ENCODE peak calls at places on chromosomes 4 and X, in four cellular contexts. One of them, this sample, is unnamed.

GRCh38 chr4:40333921-40334352 is 1.2 kb upstream of the CHRNA9 start:
- DNase-seq in skeletal muscle cell: peak; percentile 53
- DNase-seq in T-helper 9 cell: no peak
- DNase-seq in germinal center: no peak
- DNase-seq in this sample: no peak

GRCh38 chrX:146355440-146355839 is 454.1 kb upstream of the CXorf51B start:
- DNase-seq in skeletal muscle cell: no peak
- DNase-seq in T-helper 9 cell: no peak
- DNase-seq in germinal center: no peak
- DNase-seq in this sample: no peak

GRCh38 chrX:110418857-110419249 is 60.2 kb downstream of the RTL9 start:
- DNase-seq in skeletal muscle cell: peak; percentile 75
- DNase-seq in T-helper 9 cell: no peak
- DNase-seq in germinal center: no peak
- DNase-seq in this sample: no peak

GRCh38 chr4:56870927-56871326 is 36.8 kb upstream of the REST start:
- DNase-seq in skeletal muscle cell: no peak
- DNase-seq in T-helper 9 cell: no peak
- DNase-seq in germinal center: no peak
- DNase-seq in this sample: no peak

GRCh38 chrX:679161-679979 is 48.8 kb downstream of the SHOX start:
- DNase-seq in skeletal muscle cell: no peak
- DNase-seq in T-helper 9 cell: no peak
- DNase-seq in germinal center: no peak
- DNase-seq in this sample: no peak

GRCh38 chr4:182624281-182624680 is 292.9 kb downstream of the DCTD start:
- DNase-seq in skeletal muscle cell: no peak
- DNase-seq in T-helper 9 cell: no peak
- DNase-seq in germinal center: no peak
- DNase-seq in this sample: no peak

GRCh38 chrX:80572636-80573035 is 152.4 kb downstream of the TENT5D start:
- DNase-seq in skeletal muscle cell: no peak
- DNase-seq in T-helper 9 cell: no peak
- DNase-seq in germinal center: no peak
- DNase-seq in this sample: no peak

GRCh38 chr4:6999172-7000086 is 43.7 kb upstream of the TADA2B start:
- DNase-seq in skeletal muscle cell: peak; percentile 9
- DNase-seq in T-helper 9 cell: no peak
- DNase-seq in germinal center: no peak
- DNase-seq in this sample: no peak

GRCh38 chr4:133467290-133467947 is 318.3 kb downstream of the PCDH10 start:
- DNase-seq in skeletal muscle cell: no peak
- DNase-seq in T-helper 9 cell: no peak
- DNase-seq in germinal center: no peak
- DNase-seq in this sample: no peak

GRCh38 chr4:5142726-5143125 is 91.4 kb downstream of the STK32B start:
- DNase-seq in skeletal muscle cell: no peak
- DNase-seq in T-helper 9 cell: no peak
- DNase-seq in germinal center: no peak
- DNase-seq in this sample: no peak

GRCh38 chr4:102338405-102338804 is 6.9 kb downstream of the SLC39A8 start:
- DNase-seq in skeletal muscle cell: no peak
- DNase-seq in T-helper 9 cell: no peak
- DNase-seq in germinal center: no peak
- DNase-seq in this sample: no peak

GRCh38 chr4:22483551-22483981 is 32.3 kb downstream of the ADGRA3 start:
- DNase-seq in skeletal muscle cell: peak; percentile 83
- DNase-seq in T-helper 9 cell: no peak
- DNase-seq in germinal center: no peak
- DNase-seq in this sample: peak; percentile 46

GRCh38 chr4:41856797-41857196 is 78.4 kb upstream of the TMEM33 start:
- DNase-seq in skeletal muscle cell: no peak
- DNase-seq in T-helper 9 cell: no peak
- DNase-seq in germinal center: no peak
- DNase-seq in this sample: no peak

GRCh38 chrX:115330498-115331138 is 41.1 kb downstream of the LUZP4 start:
- DNase-seq in skeletal muscle cell: no peak
- DNase-seq in T-helper 9 cell: no peak
- DNase-seq in germinal center: peak; percentile 5
- DNase-seq in this sample: no peak

GRCh38 chrX:352582-353314 is 34.0 kb downstream of the PPP2R3B start:
- DNase-seq in skeletal muscle cell: no peak
- DNase-seq in T-helper 9 cell: no peak
- DNase-seq in germinal center: no peak
- DNase-seq in this sample: no peak

GRCh38 chrX:49972313-49972712 is 49.9 kb downstream of the CLCN5 start:
- DNase-seq in skeletal muscle cell: no peak
- DNase-seq in T-helper 9 cell: no peak
- DNase-seq in germinal center: no peak
- DNase-seq in this sample: no peak

GRCh38 chr4:89708903-89709361 is 128.0 kb downstream of the SNCA start:
- DNase-seq in skeletal muscle cell: peak; percentile 39
- DNase-seq in T-helper 9 cell: no peak
- DNase-seq in germinal center: no peak
- DNase-seq in this sample: no peak

GRCh38 chrX:56765816-56766553 is 36.9 kb downstream of the NBDY start:
- DNase-seq in skeletal muscle cell: no peak
- DNase-seq in T-helper 9 cell: no peak
- DNase-seq in germinal center: no peak
- DNase-seq in this sample: no peak

GRCh38 chrX:97672608-97673007 is 788.9 kb downstream of the RPA4 start:
- DNase-seq in skeletal muscle cell: no peak
- DNase-seq in T-helper 9 cell: no peak
- DNase-seq in germinal center: no peak
- DNase-seq in this sample: no peak

GRCh38 chrX:77689376-77689775 is 96.6 kb downstream of the ATRX start:
- DNase-seq in skeletal muscle cell: no peak
- DNase-seq in T-helper 9 cell: no peak
- DNase-seq in germinal center: no peak
- DNase-seq in this sample: no peak

GRCh38 chrX:74349387-74349786 is 45.4 kb downstream of the ZCCHC13 start:
- DNase-seq in skeletal muscle cell: peak; percentile 59
- DNase-seq in T-helper 9 cell: no peak
- DNase-seq in germinal center: no peak
- DNase-seq in this sample: no peak

GRCh38 chr4:73842696-73843095 is 6.2 kb downstream of the CXCL6 start:
- DNase-seq in skeletal muscle cell: no peak
- DNase-seq in T-helper 9 cell: no peak
- DNase-seq in germinal center: no peak
- DNase-seq in this sample: no peak

GRCh38 chr4:109879636-109880314 is 31.9 kb downstream of the LRIT3 start:
- DNase-seq in skeletal muscle cell: no peak
- DNase-seq in T-helper 9 cell: no peak
- DNase-seq in germinal center: no peak
- DNase-seq in this sample: no peak

GRCh38 chrX:129115104-129115503 is 408.2 kb downstream of the SMARCA1 start:
- DNase-seq in skeletal muscle cell: no peak
- DNase-seq in T-helper 9 cell: no peak
- DNase-seq in germinal center: peak; percentile 2
- DNase-seq in this sample: no peak

GRCh38 chr4:7876096-7876993 is 63.3 kb downstream of the AFAP1 start:
- DNase-seq in skeletal muscle cell: no peak
- DNase-seq in T-helper 9 cell: peak; percentile 13
- DNase-seq in germinal center: no peak
- DNase-seq in this sample: no peak

GRCh38 chr4:128958194-128958593 is 135.1 kb downstream of the SCLT1 start:
- DNase-seq in skeletal muscle cell: no peak
- DNase-seq in T-helper 9 cell: no peak
- DNase-seq in germinal center: peak; percentile 5
- DNase-seq in this sample: no peak

GRCh38 chr4:172596206-172596605 is 572.4 kb upstream of the GALNT7 start:
- DNase-seq in skeletal muscle cell: no peak
- DNase-seq in T-helper 9 cell: no peak
- DNase-seq in germinal center: no peak
- DNase-seq in this sample: no peak

GRCh38 chr4:78092850-78093249 is 35.7 kb downstream of the FRAS1 start:
- DNase-seq in skeletal muscle cell: no peak
- DNase-seq in T-helper 9 cell: no peak
- DNase-seq in germinal center: no peak
- DNase-seq in this sample: no peak

GRCh38 chrX:65750674-65751469 is 83.4 kb downstream of the MSN start:
- DNase-seq in skeletal muscle cell: no peak
- DNase-seq in T-helper 9 cell: no peak
- DNase-seq in germinal center: no peak
- DNase-seq in this sample: no peak

GRCh38 chr4:109764376-109764775 is 34.5 kb upstream of the PLA2G12A start:
- DNase-seq in skeletal muscle cell: no peak
- DNase-seq in T-helper 9 cell: no peak
- DNase-seq in germinal center: no peak
- DNase-seq in this sample: no peak

GRCh38 chr4:65918217-65918616 is 247.9 kb upstream of the EPHA5 start:
- DNase-seq in skeletal muscle cell: no peak
- DNase-seq in T-helper 9 cell: no peak
- DNase-seq in germinal center: no peak
- DNase-seq in this sample: no peak